ENCODE peak calls at places on chromosomes 1 and 21, in five cellular contexts. One of them, this sample, is unnamed. For H3K79me1, the result is how much of the 10 kb centered on the place peaks cover.

GRCh38 chr21:18970416-18970815 is 566.8 kb upstream of the TMPRSS15 start:
- DNase-seq in neuronal stem cell: no peak
- DNase-seq in mesendoderm: peak
- DNase-seq in IMR-90: no peak
- DNase-seq in H1: no peak
- DNase-seq in this sample: no peak

GRCh38 chr1:150150511-150151021 is 850 bp downstream of the PLEKHO1 start:
- DNase-seq in neuronal stem cell: no peak
- DNase-seq in mesendoderm: peak
- DNase-seq in IMR-90: no peak
- DNase-seq in H1: no peak
- DNase-seq in this sample: no peak

GRCh38 chr1:21294266-21295058 is 4.2 kb upstream of the ECE1 start:
- DNase-seq in neuronal stem cell: no peak
- DNase-seq in mesendoderm: no peak
- DNase-seq in IMR-90: no peak
- DNase-seq in H1: no peak
- DNase-seq in this sample: no peak

GRCh38 chr1:32361674-32362473 is 411 bp downstream of the FAM229A start:
- DNase-seq in neuronal stem cell: no peak
- DNase-seq in mesendoderm: peak
- DNase-seq in IMR-90: no peak
- DNase-seq in H1: no peak
- DNase-seq in this sample: peak

GRCh38 chr1:44454704-44455103 is 49.6 kb downstream of the RNF220 start:
- DNase-seq in neuronal stem cell: no peak
- DNase-seq in mesendoderm: no peak
- DNase-seq in IMR-90: no peak
- DNase-seq in H1: no peak
- DNase-seq in this sample: no peak

GRCh38 chr1:156858959-156859522 is at the start of gene INSRR:
- DNase-seq in neuronal stem cell: no peak
- DNase-seq in mesendoderm: peak
- DNase-seq in IMR-90: no peak
- DNase-seq in H1: no peak
- DNase-seq in this sample: no peak

GRCh38 chr1:91526496-91526895 is 25.8 kb downstream of the CDC7 start:
- DNase-seq in neuronal stem cell: no peak
- DNase-seq in mesendoderm: no peak
- DNase-seq in IMR-90: peak
- DNase-seq in H1: no peak
- DNase-seq in this sample: no peak

GRCh38 chr1:28934676-28935075 is 20.3 kb downstream of the EPB41 start:
- DNase-seq in neuronal stem cell: no peak
- DNase-seq in mesendoderm: no peak
- DNase-seq in IMR-90: peak
- DNase-seq in H1: no peak
- DNase-seq in this sample: no peak

GRCh38 chr1:245457562-245457961 is 302.8 kb downstream of the KIF26B start:
- DNase-seq in neuronal stem cell: no peak
- DNase-seq in mesendoderm: no peak
- DNase-seq in IMR-90: no peak
- DNase-seq in H1: no peak
- DNase-seq in this sample: no peak

GRCh38 chr1:9143250-9143649 is 14.3 kb upstream of the GPR157 start:
- DNase-seq in neuronal stem cell: no peak
- DNase-seq in mesendoderm: no peak
- DNase-seq in IMR-90: peak
- DNase-seq in H1: no peak
- DNase-seq in this sample: no peak

GRCh38 chr1:57889686-57890360 is 466.0 kb upstream of the DAB1 start:
- DNase-seq in neuronal stem cell: no peak
- DNase-seq in mesendoderm: no peak
- DNase-seq in IMR-90: no peak
- DNase-seq in H1: no peak
- DNase-seq in this sample: no peak

GRCh38 chr1:225479341-225479740 is 51.5 kb upstream of the LBR start:
- DNase-seq in neuronal stem cell: no peak
- DNase-seq in mesendoderm: no peak
- DNase-seq in IMR-90: no peak
- DNase-seq in H1: no peak
- DNase-seq in this sample: peak

GRCh38 chr1:23558140-23558871 is 995 bp downstream of the ID3 start:
- DNase-seq in neuronal stem cell: no peak
- DNase-seq in mesendoderm: no peak
- DNase-seq in IMR-90: peak
- DNase-seq in H1: no peak
- DNase-seq in this sample: peak

GRCh38 chr1:181089017-181089776 is 697 bp downstream of the IER5 start:
- DNase-seq in neuronal stem cell: no peak
- DNase-seq in mesendoderm: no peak
- DNase-seq in IMR-90: no peak
- DNase-seq in H1: no peak
- DNase-seq in this sample: no peak

GRCh38 chr1:11417162-11417561 is 61.8 kb upstream of the DISP3 start:
- DNase-seq in neuronal stem cell: no peak
- DNase-seq in mesendoderm: peak
- DNase-seq in IMR-90: no peak
- DNase-seq in H1: no peak
- DNase-seq in this sample: peak

GRCh38 chr1:193412748-193413147 is 226.3 kb upstream of the B3GALT2 start:
- DNase-seq in neuronal stem cell: no peak
- DNase-seq in mesendoderm: no peak
- DNase-seq in IMR-90: no peak
- DNase-seq in H1: no peak
- DNase-seq in this sample: no peak

GRCh38 chr1:18541046-18541795 is 60.5 kb downstream of the KLHDC7A start:
- DNase-seq in neuronal stem cell: no peak
- DNase-seq in mesendoderm: no peak
- DNase-seq in IMR-90: no peak
- DNase-seq in H1: no peak
- DNase-seq in this sample: peak

GRCh38 chr1:5273280-5274003 is 619.0 kb downstream of the AJAP1 start:
- DNase-seq in neuronal stem cell: no peak
- DNase-seq in mesendoderm: peak
- DNase-seq in IMR-90: no peak
- DNase-seq in H1: no peak
- DNase-seq in this sample: no peak

GRCh38 chr21:33402011-33402979 is 918 bp upstream of the IFNGR2 start:
- DNase-seq in neuronal stem cell: peak
- DNase-seq in mesendoderm: peak
- DNase-seq in IMR-90: peak
- DNase-seq in H1: no peak
- DNase-seq in this sample: peak

GRCh38 chr1:76690784-76691183 is 176.5 kb upstream of the ST6GALNAC5 start:
- DNase-seq in neuronal stem cell: no peak
- DNase-seq in mesendoderm: peak
- DNase-seq in IMR-90: no peak
- DNase-seq in H1: no peak
- DNase-seq in this sample: no peak

GRCh38 chr21:46452719-46453118 is 6.0 kb upstream of the DIP2A start:
- DNase-seq in neuronal stem cell: no peak
- DNase-seq in mesendoderm: no peak
- DNase-seq in IMR-90: no peak
- DNase-seq in H1: no peak
- DNase-seq in this sample: no peak

GRCh38 chr21:46456750-46457149 is 1.9 kb upstream of the DIP2A start:
- DNase-seq in neuronal stem cell: no peak
- DNase-seq in mesendoderm: no peak
- DNase-seq in IMR-90: no peak
- DNase-seq in H1: no peak
- DNase-seq in this sample: no peak

GRCh38 chr21:46454142-46454541 is 4.5 kb upstream of the DIP2A start:
- DNase-seq in neuronal stem cell: no peak
- DNase-seq in mesendoderm: no peak
- DNase-seq in IMR-90: peak
- DNase-seq in H1: no peak
- DNase-seq in this sample: no peak

GRCh38 chr21:46455575-46456385 is 2.9 kb upstream of the DIP2A start:
- DNase-seq in neuronal stem cell: no peak
- DNase-seq in mesendoderm: peak
- DNase-seq in IMR-90: peak
- DNase-seq in H1: no peak
- DNase-seq in this sample: no peak

DNA sequence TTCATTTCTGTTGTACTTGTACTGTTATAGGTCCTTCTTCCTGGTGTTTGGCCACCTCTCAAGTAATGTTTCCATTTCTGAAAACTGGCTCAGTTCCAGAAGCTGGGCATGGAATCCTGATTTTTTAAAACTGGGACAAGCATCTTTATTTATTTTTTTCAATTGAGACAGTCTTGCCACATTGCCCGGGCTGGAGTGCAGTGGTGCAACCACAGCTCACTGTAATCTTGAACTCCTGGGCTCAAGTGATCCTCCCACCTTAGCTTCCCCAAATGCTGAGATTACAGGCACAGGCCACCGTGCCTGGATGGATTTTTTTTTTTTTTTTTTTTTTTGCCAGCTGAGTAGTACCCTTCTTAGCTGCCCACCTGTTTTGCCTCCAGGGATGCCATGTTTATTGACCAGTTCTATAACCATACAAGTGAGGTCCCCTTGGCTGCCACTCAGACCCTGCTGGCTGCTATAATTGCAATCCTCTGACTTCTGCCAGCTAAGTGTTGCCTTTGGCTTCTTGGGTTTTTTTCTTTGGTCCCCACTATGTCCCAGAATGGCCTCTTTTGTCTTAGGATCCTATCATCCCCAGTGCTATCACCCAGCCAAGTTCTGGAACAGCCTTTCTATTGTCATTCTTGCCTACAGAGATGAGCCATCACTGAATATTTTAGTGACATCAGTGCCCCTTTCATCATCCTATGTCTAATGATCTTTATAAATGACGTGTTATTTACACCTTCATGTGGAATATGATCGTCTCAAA is 3.9 kb upstream of the DIP2A start:
- DNase-seq in neuronal stem cell: no peak
- DNase-seq in mesendoderm: no peak
- DNase-seq in IMR-90: no peak
- DNase-seq in H1: no peak
- DNase-seq in this sample: no peak
- H3K79me1 ChIP-seq in neuronal stem cell: under half
- H3K79me1 ChIP-seq in mesendoderm: under half
- H3K79me1 ChIP-seq in IMR-90: half or more
- H3K79me1 ChIP-seq in H1: under half
- H3K79me1 ChIP-seq in this sample: under half

DNA sequence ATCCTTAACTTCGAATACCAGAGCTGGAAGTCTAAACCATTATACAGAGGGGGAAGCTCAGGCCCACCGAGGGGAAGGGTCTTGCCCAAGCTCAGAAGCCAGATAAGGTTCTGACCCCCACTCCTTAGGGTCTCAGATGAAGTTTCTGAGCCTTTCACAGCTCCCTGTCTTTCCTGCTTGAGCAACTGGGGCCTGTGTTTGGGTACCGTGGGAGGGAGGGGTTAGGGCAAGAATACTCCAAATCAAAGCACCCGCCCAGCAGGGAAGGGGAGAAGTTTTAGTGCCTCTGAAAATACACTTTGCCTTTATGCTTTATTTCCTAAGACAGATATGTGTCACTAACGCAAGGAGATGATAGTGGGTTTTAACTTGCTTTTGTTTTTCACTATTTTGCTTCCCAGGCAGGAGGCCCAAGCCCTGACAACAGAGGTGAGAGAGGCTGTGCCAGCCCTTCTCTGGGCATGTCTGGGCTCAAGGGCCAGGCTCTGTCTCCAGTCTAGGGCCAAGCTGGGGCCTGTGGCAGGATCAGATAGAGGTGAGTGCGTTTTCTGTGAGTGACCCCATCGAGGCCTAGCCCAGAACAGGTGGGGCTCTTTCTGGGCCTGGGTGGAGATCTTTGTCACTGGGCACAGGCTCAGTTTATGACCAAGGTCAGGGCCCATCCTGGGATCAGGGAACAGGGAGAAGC is 20.6 kb upstream of the TENT5B start:
- DNase-seq in neuronal stem cell: no peak
- DNase-seq in mesendoderm: no peak
- DNase-seq in IMR-90: no peak
- DNase-seq in H1: no peak
- DNase-seq in this sample: no peak
- H2BK5ac ChIP-seq in neuronal stem cell: no peak
- H2BK5ac ChIP-seq in mesendoderm: no peak
- H2BK5ac ChIP-seq in IMR-90: no peak
- H2BK5ac ChIP-seq in H1: peak
- H2BK5ac ChIP-seq in this sample: no peak

DNA sequence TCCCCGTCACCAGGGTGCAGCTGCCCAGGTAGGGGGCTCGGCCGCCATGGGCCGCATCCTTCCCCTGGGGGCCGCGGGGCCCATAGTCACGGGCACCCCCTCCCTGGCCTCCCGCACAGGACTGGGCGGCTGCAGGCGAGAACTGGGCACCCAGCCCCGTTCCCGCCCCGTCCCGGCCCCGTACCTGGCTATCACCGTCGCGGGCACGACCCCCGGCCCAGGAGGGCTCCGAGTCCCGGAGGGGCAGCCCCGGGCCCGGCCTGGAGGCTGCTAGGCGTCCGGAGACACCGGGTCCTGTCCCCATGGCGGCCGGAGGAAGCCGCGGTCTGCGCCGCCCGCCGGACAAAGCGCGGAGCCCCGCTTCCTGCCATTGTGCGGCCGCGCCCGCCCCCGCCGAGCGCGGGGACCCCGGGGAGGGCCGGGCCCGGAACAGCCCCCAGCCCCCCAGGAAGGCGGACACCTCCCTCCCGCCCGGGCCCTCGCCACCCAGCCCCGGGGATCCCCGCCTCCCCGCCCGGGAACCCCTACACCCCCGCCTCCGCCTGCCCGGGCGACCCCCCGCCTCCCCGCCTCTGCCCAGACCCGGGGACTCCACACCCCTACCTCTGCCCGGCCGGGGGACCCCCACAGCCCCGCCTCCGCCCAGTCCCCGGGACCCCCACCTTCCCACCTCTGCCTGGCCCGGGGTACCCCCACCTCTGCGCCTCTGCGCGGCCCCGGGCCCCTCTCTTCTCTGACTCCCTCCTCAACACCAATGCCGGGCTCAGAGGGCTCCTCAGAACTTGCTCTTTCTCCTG is 6.1 kb downstream of the PLEKHG5 start:
- DNase-seq in neuronal stem cell: no peak
- DNase-seq in mesendoderm: no peak
- DNase-seq in IMR-90: no peak
- DNase-seq in H1: no peak
- DNase-seq in this sample: no peak
- H3K79me1 ChIP-seq in neuronal stem cell: under half
- H3K79me1 ChIP-seq in mesendoderm: under half
- H3K79me1 ChIP-seq in IMR-90: under half
- H3K79me1 ChIP-seq in H1: under half
- H3K79me1 ChIP-seq in this sample: under half

GRCh38 chr21:25577765-25578069 is 29.6 kb downstream of the MRPL39 start:
- DNase-seq in neuronal stem cell: no peak
- DNase-seq in mesendoderm: no peak
- DNase-seq in IMR-90: no peak
- DNase-seq in H1: no peak
- DNase-seq in this sample: no peak

GRCh38 chr21:25582888-25583287 is 24.4 kb downstream of the MRPL39 start:
- DNase-seq in neuronal stem cell: no peak
- DNase-seq in mesendoderm: no peak
- DNase-seq in IMR-90: no peak
- DNase-seq in H1: no peak
- DNase-seq in this sample: no peak

GRCh38 chr21:25578070-25578961 is 29.0 kb downstream of the MRPL39 start:
- DNase-seq in neuronal stem cell: no peak
- DNase-seq in mesendoderm: peak
- DNase-seq in IMR-90: peak
- DNase-seq in H1: no peak
- DNase-seq in this sample: no peak

GRCh38 chr21:25582164-25582563 is 25.1 kb downstream of the MRPL39 start:
- DNase-seq in neuronal stem cell: no peak
- DNase-seq in mesendoderm: no peak
- DNase-seq in IMR-90: no peak
- DNase-seq in H1: no peak
- DNase-seq in this sample: no peak

GRCh38 chr21:25579402-25580016 is 27.8 kb downstream of the MRPL39 start:
- DNase-seq in neuronal stem cell: no peak
- DNase-seq in mesendoderm: no peak
- DNase-seq in IMR-90: no peak
- DNase-seq in H1: no peak
- DNase-seq in this sample: no peak
- H2BK5ac ChIP-seq in neuronal stem cell: no peak
- H2BK5ac ChIP-seq in mesendoderm: no peak
- H2BK5ac ChIP-seq in IMR-90: no peak
- H2BK5ac ChIP-seq in H1: no peak
- H2BK5ac ChIP-seq in this sample: no peak